ENCODE peak calls at places on chromosome 2, in eight cellular contexts. One of them, this sample, is unnamed.

GRCh38 chr2:204234879-204235278 is 298.3 kb downstream of the ICOS start:
- DNase-seq in T-cell: no peak
- DNase-seq in EH: peak
- DNase-seq in AG09309: no peak
- DNase-seq in activated CD4-positive, CD25-positive, alpha-beta regulatory T cell treated with anti-CD3 and anti-CD28 coated beads, Interleukin-2, amount 50 U/mL, for 16 hours: no peak
- DNase-seq in ELR: peak
- DNase-seq in activated effector memory CD4-positive, alpha-beta T cell treated with Interleukin-2 at 50 U/mL for 16 hours: no peak
- DNase-seq in naive thymus-derived CD8-positive, alpha-beta T cell: no peak
- DNase-seq in this sample: no peak

GRCh38 chr2:20542761-20543578 is 96.1 kb downstream of the RHOB start:
- DNase-seq in T-cell: no peak
- DNase-seq in EH: peak
- DNase-seq in AG09309: no peak
- DNase-seq in activated CD4-positive, CD25-positive, alpha-beta regulatory T cell treated with anti-CD3 and anti-CD28 coated beads, Interleukin-2, amount 50 U/mL, for 16 hours: no peak
- DNase-seq in ELR: no peak
- DNase-seq in activated effector memory CD4-positive, alpha-beta T cell treated with Interleukin-2 at 50 U/mL for 16 hours: no peak
- DNase-seq in naive thymus-derived CD8-positive, alpha-beta T cell: no peak
- DNase-seq in this sample: no peak

GRCh38 chr2:99898649-99899048 is 243.7 kb downstream of the AFF3 start:
- DNase-seq in T-cell: no peak
- DNase-seq in EH: no peak
- DNase-seq in AG09309: no peak
- DNase-seq in activated CD4-positive, CD25-positive, alpha-beta regulatory T cell treated with anti-CD3 and anti-CD28 coated beads, Interleukin-2, amount 50 U/mL, for 16 hours: no peak
- DNase-seq in ELR: no peak
- DNase-seq in activated effector memory CD4-positive, alpha-beta T cell treated with Interleukin-2 at 50 U/mL for 16 hours: no peak
- DNase-seq in naive thymus-derived CD8-positive, alpha-beta T cell: no peak
- DNase-seq in this sample: no peak

GRCh38 chr2:14256890-14257289 is 375.6 kb upstream of the LRATD1 start:
- DNase-seq in T-cell: no peak
- DNase-seq in EH: no peak
- DNase-seq in AG09309: no peak
- DNase-seq in activated CD4-positive, CD25-positive, alpha-beta regulatory T cell treated with anti-CD3 and anti-CD28 coated beads, Interleukin-2, amount 50 U/mL, for 16 hours: no peak
- DNase-seq in ELR: peak
- DNase-seq in activated effector memory CD4-positive, alpha-beta T cell treated with Interleukin-2 at 50 U/mL for 16 hours: no peak
- DNase-seq in naive thymus-derived CD8-positive, alpha-beta T cell: no peak
- DNase-seq in this sample: no peak

GRCh38 chr2:11716689-11717321 is 29.6 kb upstream of the LPIN1 start:
- DNase-seq in T-cell: no peak
- DNase-seq in EH: peak
- DNase-seq in AG09309: no peak
- DNase-seq in activated CD4-positive, CD25-positive, alpha-beta regulatory T cell treated with anti-CD3 and anti-CD28 coated beads, Interleukin-2, amount 50 U/mL, for 16 hours: no peak
- DNase-seq in ELR: no peak
- DNase-seq in activated effector memory CD4-positive, alpha-beta T cell treated with Interleukin-2 at 50 U/mL for 16 hours: no peak
- DNase-seq in naive thymus-derived CD8-positive, alpha-beta T cell: no peak
- DNase-seq in this sample: no peak

GRCh38 chr2:36705326-36706020 is 9.0 kb downstream of the VIT start:
- DNase-seq in T-cell: no peak
- DNase-seq in EH: no peak
- DNase-seq in AG09309: no peak
- DNase-seq in activated CD4-positive, CD25-positive, alpha-beta regulatory T cell treated with anti-CD3 and anti-CD28 coated beads, Interleukin-2, amount 50 U/mL, for 16 hours: no peak
- DNase-seq in ELR: no peak
- DNase-seq in activated effector memory CD4-positive, alpha-beta T cell treated with Interleukin-2 at 50 U/mL for 16 hours: no peak
- DNase-seq in naive thymus-derived CD8-positive, alpha-beta T cell: no peak
- DNase-seq in this sample: no peak

GRCh38 chr2:758073-758820 is 81.0 kb upstream of the TMEM18 start:
- DNase-seq in T-cell: no peak
- DNase-seq in EH: no peak
- DNase-seq in AG09309: no peak
- DNase-seq in activated CD4-positive, CD25-positive, alpha-beta regulatory T cell treated with anti-CD3 and anti-CD28 coated beads, Interleukin-2, amount 50 U/mL, for 16 hours: no peak
- DNase-seq in ELR: no peak
- DNase-seq in activated effector memory CD4-positive, alpha-beta T cell treated with Interleukin-2 at 50 U/mL for 16 hours: no peak
- DNase-seq in naive thymus-derived CD8-positive, alpha-beta T cell: no peak
- DNase-seq in this sample: no peak

GRCh38 chr2:9693138-9693520 is 62.3 kb upstream of the YWHAQ start:
- DNase-seq in T-cell: no peak
- DNase-seq in EH: peak
- DNase-seq in AG09309: peak
- DNase-seq in activated CD4-positive, CD25-positive, alpha-beta regulatory T cell treated with anti-CD3 and anti-CD28 coated beads, Interleukin-2, amount 50 U/mL, for 16 hours: no peak
- DNase-seq in ELR: peak
- DNase-seq in activated effector memory CD4-positive, alpha-beta T cell treated with Interleukin-2 at 50 U/mL for 16 hours: no peak
- DNase-seq in naive thymus-derived CD8-positive, alpha-beta T cell: no peak
- DNase-seq in this sample: no peak

GRCh38 chr2:239278941-239279365 is 121.9 kb downstream of the HDAC4 start:
- DNase-seq in T-cell: no peak
- DNase-seq in EH: peak
- DNase-seq in AG09309: no peak
- DNase-seq in activated CD4-positive, CD25-positive, alpha-beta regulatory T cell treated with anti-CD3 and anti-CD28 coated beads, Interleukin-2, amount 50 U/mL, for 16 hours: no peak
- DNase-seq in ELR: peak
- DNase-seq in activated effector memory CD4-positive, alpha-beta T cell treated with Interleukin-2 at 50 U/mL for 16 hours: no peak
- DNase-seq in naive thymus-derived CD8-positive, alpha-beta T cell: no peak
- DNase-seq in this sample: no peak

GRCh38 chr2:239496700-239497099 is 95.9 kb upstream of the HDAC4 start:
- DNase-seq in T-cell: no peak
- DNase-seq in EH: no peak
- DNase-seq in AG09309: no peak
- DNase-seq in activated CD4-positive, CD25-positive, alpha-beta regulatory T cell treated with anti-CD3 and anti-CD28 coated beads, Interleukin-2, amount 50 U/mL, for 16 hours: no peak
- DNase-seq in ELR: no peak
- DNase-seq in activated effector memory CD4-positive, alpha-beta T cell treated with Interleukin-2 at 50 U/mL for 16 hours: no peak
- DNase-seq in naive thymus-derived CD8-positive, alpha-beta T cell: no peak
- DNase-seq in this sample: no peak

GRCh38 chr2:37984176-37984575 is 59.1 kb downstream of the RMDN2 start:
- DNase-seq in T-cell: no peak
- DNase-seq in EH: no peak
- DNase-seq in AG09309: no peak
- DNase-seq in activated CD4-positive, CD25-positive, alpha-beta regulatory T cell treated with anti-CD3 and anti-CD28 coated beads, Interleukin-2, amount 50 U/mL, for 16 hours: no peak
- DNase-seq in ELR: no peak
- DNase-seq in activated effector memory CD4-positive, alpha-beta T cell treated with Interleukin-2 at 50 U/mL for 16 hours: no peak
- DNase-seq in naive thymus-derived CD8-positive, alpha-beta T cell: no peak
- DNase-seq in this sample: no peak

GRCh38 chr2:65639156-65639876 is 206.9 kb upstream of the SPRED2 start:
- DNase-seq in T-cell: no peak
- DNase-seq in EH: peak
- DNase-seq in AG09309: no peak
- DNase-seq in activated CD4-positive, CD25-positive, alpha-beta regulatory T cell treated with anti-CD3 and anti-CD28 coated beads, Interleukin-2, amount 50 U/mL, for 16 hours: no peak
- DNase-seq in ELR: no peak
- DNase-seq in activated effector memory CD4-positive, alpha-beta T cell treated with Interleukin-2 at 50 U/mL for 16 hours: no peak
- DNase-seq in naive thymus-derived CD8-positive, alpha-beta T cell: no peak
- DNase-seq in this sample: no peak

GRCh38 chr2:141641462-141641861 is 489.4 kb downstream of the LRP1B start:
- DNase-seq in T-cell: no peak
- DNase-seq in EH: peak
- DNase-seq in AG09309: no peak
- DNase-seq in activated CD4-positive, CD25-positive, alpha-beta regulatory T cell treated with anti-CD3 and anti-CD28 coated beads, Interleukin-2, amount 50 U/mL, for 16 hours: no peak
- DNase-seq in ELR: peak
- DNase-seq in activated effector memory CD4-positive, alpha-beta T cell treated with Interleukin-2 at 50 U/mL for 16 hours: no peak
- DNase-seq in naive thymus-derived CD8-positive, alpha-beta T cell: no peak
- DNase-seq in this sample: no peak

GRCh38 chr2:71705171-71705960 is 252.0 kb downstream of the DYSF start:
- DNase-seq in T-cell: no peak
- DNase-seq in EH: no peak
- DNase-seq in AG09309: no peak
- DNase-seq in activated CD4-positive, CD25-positive, alpha-beta regulatory T cell treated with anti-CD3 and anti-CD28 coated beads, Interleukin-2, amount 50 U/mL, for 16 hours: no peak
- DNase-seq in ELR: no peak
- DNase-seq in activated effector memory CD4-positive, alpha-beta T cell treated with Interleukin-2 at 50 U/mL for 16 hours: no peak
- DNase-seq in naive thymus-derived CD8-positive, alpha-beta T cell: no peak
- DNase-seq in this sample: no peak

GRCh38 chr2:158822212-158822611 is 27.1 kb downstream of the DAPL1 start:
- DNase-seq in T-cell: no peak
- DNase-seq in EH: no peak
- DNase-seq in AG09309: no peak
- DNase-seq in activated CD4-positive, CD25-positive, alpha-beta regulatory T cell treated with anti-CD3 and anti-CD28 coated beads, Interleukin-2, amount 50 U/mL, for 16 hours: no peak
- DNase-seq in ELR: no peak
- DNase-seq in activated effector memory CD4-positive, alpha-beta T cell treated with Interleukin-2 at 50 U/mL for 16 hours: no peak
- DNase-seq in naive thymus-derived CD8-positive, alpha-beta T cell: no peak
- DNase-seq in this sample: peak

GRCh38 chr2:232634319-232635150 is 1.1 kb downstream of the EFHD1 start:
- DNase-seq in T-cell: no peak
- DNase-seq in EH: peak
- DNase-seq in AG09309: no peak
- DNase-seq in activated CD4-positive, CD25-positive, alpha-beta regulatory T cell treated with anti-CD3 and anti-CD28 coated beads, Interleukin-2, amount 50 U/mL, for 16 hours: no peak
- DNase-seq in ELR: peak
- DNase-seq in activated effector memory CD4-positive, alpha-beta T cell treated with Interleukin-2 at 50 U/mL for 16 hours: no peak
- DNase-seq in naive thymus-derived CD8-positive, alpha-beta T cell: no peak
- DNase-seq in this sample: no peak

GRCh38 chr2:174633621-174633927 is 36.0 kb upstream of the WIPF1 start:
- DNase-seq in T-cell: no peak
- DNase-seq in EH: peak
- DNase-seq in AG09309: no peak
- DNase-seq in activated CD4-positive, CD25-positive, alpha-beta regulatory T cell treated with anti-CD3 and anti-CD28 coated beads, Interleukin-2, amount 50 U/mL, for 16 hours: no peak
- DNase-seq in ELR: peak
- DNase-seq in activated effector memory CD4-positive, alpha-beta T cell treated with Interleukin-2 at 50 U/mL for 16 hours: no peak
- DNase-seq in naive thymus-derived CD8-positive, alpha-beta T cell: no peak
- DNase-seq in this sample: no peak

GRCh38 chr2:84886791-84887190 is 5.9 kb upstream of the TRABD2A start:
- DNase-seq in T-cell: no peak
- DNase-seq in EH: no peak
- DNase-seq in AG09309: no peak
- DNase-seq in activated CD4-positive, CD25-positive, alpha-beta regulatory T cell treated with anti-CD3 and anti-CD28 coated beads, Interleukin-2, amount 50 U/mL, for 16 hours: no peak
- DNase-seq in ELR: no peak
- DNase-seq in activated effector memory CD4-positive, alpha-beta T cell treated with Interleukin-2 at 50 U/mL for 16 hours: no peak
- DNase-seq in naive thymus-derived CD8-positive, alpha-beta T cell: no peak
- DNase-seq in this sample: no peak

GRCh38 chr2:127453392-127454171 is 35.4 kb downstream of the PROC start:
- DNase-seq in T-cell: no peak
- DNase-seq in EH: peak
- DNase-seq in AG09309: no peak
- DNase-seq in activated CD4-positive, CD25-positive, alpha-beta regulatory T cell treated with anti-CD3 and anti-CD28 coated beads, Interleukin-2, amount 50 U/mL, for 16 hours: no peak
- DNase-seq in ELR: peak
- DNase-seq in activated effector memory CD4-positive, alpha-beta T cell treated with Interleukin-2 at 50 U/mL for 16 hours: no peak
- DNase-seq in naive thymus-derived CD8-positive, alpha-beta T cell: no peak
- DNase-seq in this sample: no peak

GRCh38 chr2:46548103-46548486 is 68.7 kb downstream of the TMEM247 start:
- DNase-seq in T-cell: no peak
- DNase-seq in EH: no peak
- DNase-seq in AG09309: no peak
- DNase-seq in activated CD4-positive, CD25-positive, alpha-beta regulatory T cell treated with anti-CD3 and anti-CD28 coated beads, Interleukin-2, amount 50 U/mL, for 16 hours: no peak
- DNase-seq in ELR: no peak
- DNase-seq in activated effector memory CD4-positive, alpha-beta T cell treated with Interleukin-2 at 50 U/mL for 16 hours: no peak
- DNase-seq in naive thymus-derived CD8-positive, alpha-beta T cell: no peak
- DNase-seq in this sample: no peak

GRCh38 chr2:220275454-220275853 is 648.0 kb downstream of the SLC4A3 start:
- DNase-seq in T-cell: no peak
- DNase-seq in EH: peak
- DNase-seq in AG09309: no peak
- DNase-seq in activated CD4-positive, CD25-positive, alpha-beta regulatory T cell treated with anti-CD3 and anti-CD28 coated beads, Interleukin-2, amount 50 U/mL, for 16 hours: no peak
- DNase-seq in ELR: peak
- DNase-seq in activated effector memory CD4-positive, alpha-beta T cell treated with Interleukin-2 at 50 U/mL for 16 hours: no peak
- DNase-seq in naive thymus-derived CD8-positive, alpha-beta T cell: no peak
- DNase-seq in this sample: no peak

GRCh38 chr2:634041-634440 is 43.2 kb downstream of the TMEM18 start:
- DNase-seq in T-cell: no peak
- DNase-seq in EH: no peak
- DNase-seq in AG09309: no peak
- DNase-seq in activated CD4-positive, CD25-positive, alpha-beta regulatory T cell treated with anti-CD3 and anti-CD28 coated beads, Interleukin-2, amount 50 U/mL, for 16 hours: no peak
- DNase-seq in ELR: no peak
- DNase-seq in activated effector memory CD4-positive, alpha-beta T cell treated with Interleukin-2 at 50 U/mL for 16 hours: no peak
- DNase-seq in naive thymus-derived CD8-positive, alpha-beta T cell: no peak
- DNase-seq in this sample: no peak

GRCh38 chr2:54526226-54526879 is 70.2 kb downstream of the SPTBN1 start:
- DNase-seq in T-cell: no peak
- DNase-seq in EH: no peak
- DNase-seq in AG09309: no peak
- DNase-seq in activated CD4-positive, CD25-positive, alpha-beta regulatory T cell treated with anti-CD3 and anti-CD28 coated beads, Interleukin-2, amount 50 U/mL, for 16 hours: no peak
- DNase-seq in ELR: no peak
- DNase-seq in activated effector memory CD4-positive, alpha-beta T cell treated with Interleukin-2 at 50 U/mL for 16 hours: no peak
- DNase-seq in naive thymus-derived CD8-positive, alpha-beta T cell: no peak
- DNase-seq in this sample: no peak

GRCh38 chr2:109085912-109086742 is 42.9 kb upstream of the SH3RF3 start:
- DNase-seq in T-cell: no peak
- DNase-seq in EH: no peak
- DNase-seq in AG09309: no peak
- DNase-seq in activated CD4-positive, CD25-positive, alpha-beta regulatory T cell treated with anti-CD3 and anti-CD28 coated beads, Interleukin-2, amount 50 U/mL, for 16 hours: no peak
- DNase-seq in ELR: no peak
- DNase-seq in activated effector memory CD4-positive, alpha-beta T cell treated with Interleukin-2 at 50 U/mL for 16 hours: no peak
- DNase-seq in naive thymus-derived CD8-positive, alpha-beta T cell: no peak
- DNase-seq in this sample: no peak

GRCh38 chr2:6973895-6974545 is 56.8 kb downstream of the RNF144A start:
- DNase-seq in T-cell: no peak
- DNase-seq in EH: no peak
- DNase-seq in AG09309: no peak
- DNase-seq in activated CD4-positive, CD25-positive, alpha-beta regulatory T cell treated with anti-CD3 and anti-CD28 coated beads, Interleukin-2, amount 50 U/mL, for 16 hours: no peak
- DNase-seq in ELR: no peak
- DNase-seq in activated effector memory CD4-positive, alpha-beta T cell treated with Interleukin-2 at 50 U/mL for 16 hours: no peak
- DNase-seq in naive thymus-derived CD8-positive, alpha-beta T cell: no peak
- DNase-seq in this sample: no peak

GRCh38 chr2:27249891-27250651 is 12.8 kb downstream of the SLC30A3 start:
- DNase-seq in T-cell: peak
- DNase-seq in EH: peak
- DNase-seq in AG09309: no peak
- DNase-seq in activated CD4-positive, CD25-positive, alpha-beta regulatory T cell treated with anti-CD3 and anti-CD28 coated beads, Interleukin-2, amount 50 U/mL, for 16 hours: no peak
- DNase-seq in ELR: peak
- DNase-seq in activated effector memory CD4-positive, alpha-beta T cell treated with Interleukin-2 at 50 U/mL for 16 hours: peak
- DNase-seq in naive thymus-derived CD8-positive, alpha-beta T cell: peak
- DNase-seq in this sample: peak

GRCh38 chr2:79039944-79040343 is 14.4 kb downstream of the REG3G start:
- DNase-seq in T-cell: no peak
- DNase-seq in EH: no peak
- DNase-seq in AG09309: no peak
- DNase-seq in activated CD4-positive, CD25-positive, alpha-beta regulatory T cell treated with anti-CD3 and anti-CD28 coated beads, Interleukin-2, amount 50 U/mL, for 16 hours: no peak
- DNase-seq in ELR: no peak
- DNase-seq in activated effector memory CD4-positive, alpha-beta T cell treated with Interleukin-2 at 50 U/mL for 16 hours: no peak
- DNase-seq in naive thymus-derived CD8-positive, alpha-beta T cell: no peak
- DNase-seq in this sample: no peak

GRCh38 chr2:190791347-190791982 is 89.2 kb upstream of the GLS start:
- DNase-seq in T-cell: no peak
- DNase-seq in EH: peak
- DNase-seq in AG09309: peak
- DNase-seq in activated CD4-positive, CD25-positive, alpha-beta regulatory T cell treated with anti-CD3 and anti-CD28 coated beads, Interleukin-2, amount 50 U/mL, for 16 hours: no peak
- DNase-seq in ELR: peak
- DNase-seq in activated effector memory CD4-positive, alpha-beta T cell treated with Interleukin-2 at 50 U/mL for 16 hours: no peak
- DNase-seq in naive thymus-derived CD8-positive, alpha-beta T cell: no peak
- DNase-seq in this sample: peak

This sample was measured in NCI-H2227 treated with DMSO at 0.1 percent for 48 hours.